ENCODE peak calls at places on chromosomes 3 and 15, in five cellular contexts. T is esophagus squamous epithelium, Y is brain microvascular endothelial cell, D is OCI-LY7, U is BE2C. E is an unnamed sample.
A peak's percentile ranks its signal among the peaks of the same experiment; 100 is the strongest.

GRCh38 chr15:70241031-70241430 is 143.3 kb upstream of the TLE3 start:
- DNase-seq in U (no peak), D (no peak), T (no peak), Y (no peak), E (no peak)

GRCh38 chr3:61687206-61687605 is 125.8 kb downstream of the PTPRG start:
- DNase-seq in T (no peak), U (no peak), Y (no peak), D (no peak), E (no peak)

GRCh38 chr3:143525408-143525807 is 322.9 kb downstream of the SLC9A9 start:
- DNase-seq in U (no peak), T (no peak), D (no peak), Y (peak; percentile 58), E (no peak)

GRCh38 chr3:184868477-184868876 is 56.5 kb downstream of the VPS8 start:
- DNase-seq in Y (no peak), T (no peak), U (no peak), D (no peak), E (no peak)

GRCh38 chr3:29914861-29915524 is 634.1 kb downstream of the RBMS3 start:
- DNase-seq in U (no peak), T (no peak), Y (no peak), D (no peak), E (no peak)

GRCh38 chr3:46490338-46491084 is 7.3 kb upstream of the RTP3 start:
- DNase-seq in U (no peak), T (no peak), D (no peak), Y (peak; percentile 64), E (no peak)

GRCh38 chr3:105480771-105481170 is 114.1 kb downstream of the ALCAM start:
- DNase-seq in Y (no peak), U (no peak), D (no peak), T (no peak), E (no peak)

GRCh38 chr3:196667056-196667844 is 27.8 kb downstream of the NRROS start:
- DNase-seq in T (no peak), D (no peak), U (no peak), Y (no peak), E (no peak)

GRCh38 chr3:100165926-100166550 is 51.7 kb upstream of the FILIP1L start:
- DNase-seq in D (no peak), Y (no peak), T (no peak), U (no peak), E (no peak)

GRCh38 chr3:100171211-100171700 is 57.0 kb upstream of the FILIP1L start:
- DNase-seq in Y (no peak), T (no peak), U (no peak), D (no peak), E (no peak)

GRCh38 chr3:100170492-100170891 is 56.2 kb upstream of the FILIP1L start:
- DNase-seq in Y (no peak), U (no peak), D (no peak), T (no peak), E (no peak)

GRCh38 chr3:100164730-100165129 is 50.4 kb upstream of the FILIP1L start:
- DNase-seq in Y (no peak), T (no peak), D (no peak), U (no peak), E (no peak)

GRCh38 chr3:100169186-100169585 is 54.9 kb upstream of the FILIP1L start:
- DNase-seq in Y (no peak), T (no peak), U (peak; percentile 51), D (no peak), E (no peak)
- H3K4me3 ChIP-seq in Y (no peak overlapping the region), T (no peak overlapping the region), U (no peak overlapping the region), D (no peak overlapping the region), E (no peak overlapping the region)

GRCh38 chr3:72444642-72445223 is 403.5 kb downstream of the SHQ1 start:
- DNase-seq in U (no peak), T (no peak), D (no peak), Y (no peak), E (no peak)
- H3K4me3 ChIP-seq in U (peak overlapping the region; percentile 99), T (peak overlapping the region; percentile 89), D (peak overlapping the region; percentile 86), Y (no peak overlapping the region), E (no peak overlapping the region)

GRCh38 chr3:161317077-161317476 is 54.2 kb downstream of the SPTSSB start:
- DNase-seq in Y (no peak), D (no peak), T (no peak), U (no peak), E (no peak)
- H3K4me3 ChIP-seq in Y (no peak overlapping the region), D (no peak overlapping the region), T (no peak overlapping the region), U (no peak overlapping the region), E (no peak overlapping the region)

DNA sequence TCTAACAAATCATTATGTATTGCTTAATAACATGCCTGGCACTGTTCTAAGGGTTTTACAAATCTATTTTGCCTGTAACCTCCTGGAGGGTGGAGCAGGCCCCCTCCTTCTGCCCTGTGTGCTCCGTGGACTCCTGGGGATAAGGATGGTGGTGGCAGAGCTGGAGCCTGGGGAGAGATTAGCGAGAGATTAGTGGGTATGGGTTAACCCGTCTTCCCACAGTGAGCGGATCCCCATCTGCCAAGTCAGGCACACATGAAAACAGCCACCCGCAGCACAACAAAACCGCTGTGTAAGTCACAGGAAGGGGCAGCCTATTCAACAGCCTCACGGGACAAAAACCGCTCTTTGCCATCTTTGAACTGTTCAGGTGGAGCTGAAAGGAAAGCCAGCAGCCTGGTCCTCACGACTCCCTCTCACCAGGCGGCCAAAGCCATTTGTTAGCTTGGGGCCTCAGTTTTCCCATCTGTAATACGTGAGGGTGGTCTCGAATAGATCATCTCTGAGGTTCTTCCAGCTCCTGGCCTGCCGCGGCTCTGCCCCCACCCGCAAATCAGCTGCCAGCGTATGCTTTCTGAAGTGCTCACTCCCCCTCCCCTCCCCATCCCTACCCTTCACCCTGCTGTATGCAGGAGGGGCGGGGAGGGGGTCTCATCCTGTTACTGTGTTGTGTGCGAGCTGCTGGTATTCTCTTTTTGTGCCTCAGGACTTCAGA is 43.6 kb downstream of the PDIA5 start:
- DNase-seq in D (no peak), T (no peak), Y (no peak), U (no peak), E (peak; percentile 86)
- H3K4me3 ChIP-seq in D (no peak overlapping the region), T (no peak overlapping the region), Y (no peak overlapping the region), U (no peak overlapping the region), E (peak overlapping the region; percentile 15)

DNA sequence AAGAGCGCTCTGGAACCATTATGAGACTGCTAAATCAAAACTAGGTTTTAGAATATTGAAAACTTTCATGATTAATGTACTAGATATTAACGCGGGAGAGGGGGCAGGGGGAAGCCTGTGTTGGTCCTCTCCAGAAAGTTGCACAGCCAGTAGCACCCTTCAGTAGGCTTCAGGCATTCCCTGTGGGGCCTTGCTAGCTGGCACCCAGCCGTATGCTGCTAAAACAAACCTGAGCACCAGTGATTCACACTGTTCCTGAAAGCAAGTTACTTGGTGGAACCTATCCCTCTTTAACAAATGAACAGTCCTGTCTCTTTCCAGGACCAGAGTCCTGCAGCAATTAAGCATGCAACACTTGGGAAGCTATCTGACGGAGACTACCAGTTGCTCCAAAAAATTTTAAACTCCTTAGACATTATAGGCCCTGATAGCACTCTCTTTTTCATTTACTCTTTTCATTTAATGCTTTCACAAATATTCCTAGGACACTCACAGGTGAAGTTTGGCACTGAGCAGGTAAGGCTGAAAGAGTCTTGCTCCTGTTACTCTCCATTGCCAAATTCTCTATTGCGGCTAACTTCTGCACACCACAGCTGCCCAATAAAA is 1.2 kb upstream of the ATRIP start:
- DNase-seq in U (no peak), Y (no peak), D (no peak), T (no peak), E (no peak)
- H3K4me3 ChIP-seq in U (peak overlapping the region; percentile 73), Y (peak overlapping the region; percentile 77), D (peak overlapping the region; percentile 92), T (no peak overlapping the region), E (peak overlapping the region; percentile 92)

GRCh38 chr3:114447545-114447944 is 153.7 kb downstream of the TIGIT start:
- DNase-seq in U (no peak), T (no peak), D (peak; percentile 18), Y (no peak), E (no peak)

GRCh38 chr3:114451051-114451451 is 157.2 kb downstream of the TIGIT start:
- DNase-seq in D (peak; percentile 53), T (no peak), U (no peak), Y (no peak), E (no peak)

GRCh38 chr3:114450008-114450596 is 156.3 kb downstream of the TIGIT start:
- DNase-seq in Y (no peak), D (peak; percentile 54), T (no peak), U (no peak), E (no peak)

GRCh38 chr3:114447950-114448479 is 154.2 kb downstream of the TIGIT start:
- DNase-seq in Y (no peak), U (no peak), T (no peak), D (no peak), E (no peak)

DNA sequence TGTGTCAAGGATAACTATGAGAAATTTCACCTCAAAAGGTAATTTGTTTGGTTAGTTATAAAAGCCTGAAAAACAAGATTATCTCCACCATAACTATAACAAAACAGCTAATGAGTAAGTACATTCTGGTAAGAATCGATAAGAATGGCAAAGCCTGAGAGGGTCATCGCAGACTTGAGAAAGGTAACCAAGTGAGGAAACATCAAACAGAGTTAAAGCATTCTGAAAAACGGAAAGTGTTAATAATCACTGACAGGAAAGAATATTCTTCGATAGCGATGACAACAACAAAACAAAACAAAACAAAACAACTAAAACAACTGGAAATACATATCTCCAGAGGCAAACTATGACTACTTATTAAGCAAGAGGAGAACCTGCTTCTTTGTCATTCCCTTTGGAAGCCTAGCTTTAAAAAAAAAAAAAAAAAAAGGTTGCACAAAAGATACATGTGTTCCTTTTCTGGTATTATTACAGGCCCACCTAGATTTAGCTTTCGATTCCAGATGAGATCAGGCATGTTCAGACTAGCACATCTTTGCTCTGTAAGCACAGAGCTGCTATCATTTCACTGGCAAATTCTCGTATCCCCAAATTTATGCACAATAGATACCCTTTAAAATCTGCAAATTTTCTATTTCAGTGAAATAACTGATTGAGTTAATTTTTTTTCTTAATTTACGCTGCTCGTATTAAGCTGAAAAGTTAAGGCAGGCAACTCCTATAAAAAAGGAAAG is 155.6 kb downstream of the TIGIT start:
- DNase-seq in D (peak; percentile 11), Y (no peak), U (no peak), T (no peak), E (no peak)
- H3K4me3 ChIP-seq in D (peak overlapping the region; percentile 70), Y (no peak overlapping the region), U (no peak overlapping the region), T (no peak overlapping the region), E (no peak overlapping the region)